ENCODE peak calls at places on chromosome 21, in four cellular contexts. One of them, this sample, is unnamed.

GRCh38 chr21:46226920-46227599 is 1.5 kb downstream of the LSS start:
- DNase-seq in stimulated activated CD8-positive, alpha-beta memory T cell treated with anti-CD3 and anti-CD28 coated beads, Interleukin-4, amount 100 ng/mL, for 24 hours: no peak
- DNase-seq in H4: no peak
- DNase-seq in NT2/D1: no peak
- DNase-seq in this sample: no peak

GRCh38 chr21:38352536-38353219 is 95.9 kb downstream of the KCNJ15 start:
- DNase-seq in H4: peak
- DNase-seq in stimulated activated CD8-positive, alpha-beta memory T cell treated with anti-CD3 and anti-CD28 coated beads, Interleukin-4, amount 100 ng/mL, for 24 hours: peak
- DNase-seq in NT2/D1: peak
- DNase-seq in this sample: peak

GRCh38 chr21:17613242-17613676 is 558 bp upstream of the BTG3 start:
- DNase-seq in NT2/D1: no peak
- DNase-seq in stimulated activated CD8-positive, alpha-beta memory T cell treated with anti-CD3 and anti-CD28 coated beads, Interleukin-4, amount 100 ng/mL, for 24 hours: no peak
- DNase-seq in H4: no peak
- DNase-seq in this sample: no peak

GRCh38 chr21:34843562-34843961 is 174.8 kb downstream of the CLIC6 start:
- DNase-seq in stimulated activated CD8-positive, alpha-beta memory T cell treated with anti-CD3 and anti-CD28 coated beads, Interleukin-4, amount 100 ng/mL, for 24 hours: no peak
- DNase-seq in H4: no peak
- DNase-seq in NT2/D1: no peak
- DNase-seq in this sample: no peak

GRCh38 chr21:40324389-40324788 is 457.2 kb downstream of the PCP4 start:
- DNase-seq in H4: no peak
- DNase-seq in NT2/D1: no peak
- DNase-seq in stimulated activated CD8-positive, alpha-beta memory T cell treated with anti-CD3 and anti-CD28 coated beads, Interleukin-4, amount 100 ng/mL, for 24 hours: no peak
- DNase-seq in this sample: no peak

GRCh38 chr21:26188422-26188821 is 17.9 kb upstream of the APP start:
- DNase-seq in stimulated activated CD8-positive, alpha-beta memory T cell treated with anti-CD3 and anti-CD28 coated beads, Interleukin-4, amount 100 ng/mL, for 24 hours: no peak
- DNase-seq in H4: no peak
- DNase-seq in NT2/D1: no peak
- DNase-seq in this sample: no peak

GRCh38 chr21:17795084-17796036 is 23.8 kb downstream of the C21orf91 start:
- DNase-seq in H4: no peak
- DNase-seq in stimulated activated CD8-positive, alpha-beta memory T cell treated with anti-CD3 and anti-CD28 coated beads, Interleukin-4, amount 100 ng/mL, for 24 hours: no peak
- DNase-seq in NT2/D1: no peak
- DNase-seq in this sample: no peak

GRCh38 chr21:34916446-34916845 is 132.7 kb downstream of the RUNX1 start:
- DNase-seq in H4: no peak
- DNase-seq in NT2/D1: no peak
- DNase-seq in stimulated activated CD8-positive, alpha-beta memory T cell treated with anti-CD3 and anti-CD28 coated beads, Interleukin-4, amount 100 ng/mL, for 24 hours: no peak
- DNase-seq in this sample: no peak

GRCh38 chr21:35011681-35012080 is 37.4 kb downstream of the RUNX1 start:
- DNase-seq in H4: no peak
- DNase-seq in NT2/D1: no peak
- DNase-seq in stimulated activated CD8-positive, alpha-beta memory T cell treated with anti-CD3 and anti-CD28 coated beads, Interleukin-4, amount 100 ng/mL, for 24 hours: no peak
- DNase-seq in this sample: no peak

GRCh38 chr21:35593000-35593502 is 467.3 kb downstream of the SETD4 start:
- DNase-seq in stimulated activated CD8-positive, alpha-beta memory T cell treated with anti-CD3 and anti-CD28 coated beads, Interleukin-4, amount 100 ng/mL, for 24 hours: no peak
- DNase-seq in H4: peak
- DNase-seq in NT2/D1: peak
- DNase-seq in this sample: no peak

GRCh38 chr21:16942703-16943102 is 570.1 kb upstream of the CXADR start:
- DNase-seq in H4: peak
- DNase-seq in NT2/D1: peak
- DNase-seq in stimulated activated CD8-positive, alpha-beta memory T cell treated with anti-CD3 and anti-CD28 coated beads, Interleukin-4, amount 100 ng/mL, for 24 hours: no peak
- DNase-seq in this sample: no peak

GRCh38 chr21:14414932-14415508 is 32.1 kb upstream of the HSPA13 start:
- DNase-seq in NT2/D1: no peak
- DNase-seq in stimulated activated CD8-positive, alpha-beta memory T cell treated with anti-CD3 and anti-CD28 coated beads, Interleukin-4, amount 100 ng/mL, for 24 hours: no peak
- DNase-seq in H4: no peak
- DNase-seq in this sample: no peak

GRCh38 chr21:38241029-38241740 is 15.6 kb upstream of the KCNJ15 start:
- DNase-seq in NT2/D1: no peak
- DNase-seq in H4: peak
- DNase-seq in stimulated activated CD8-positive, alpha-beta memory T cell treated with anti-CD3 and anti-CD28 coated beads, Interleukin-4, amount 100 ng/mL, for 24 hours: no peak
- DNase-seq in this sample: no peak

GRCh38 chr21:34992736-34993135 is 56.4 kb downstream of the RUNX1 start:
- DNase-seq in H4: no peak
- DNase-seq in NT2/D1: no peak
- DNase-seq in stimulated activated CD8-positive, alpha-beta memory T cell treated with anti-CD3 and anti-CD28 coated beads, Interleukin-4, amount 100 ng/mL, for 24 hours: no peak
- DNase-seq in this sample: no peak

GRCh38 chr21:42681296-42682206 is 28.1 kb downstream of the PDE9A start:
- DNase-seq in NT2/D1: no peak
- DNase-seq in stimulated activated CD8-positive, alpha-beta memory T cell treated with anti-CD3 and anti-CD28 coated beads, Interleukin-4, amount 100 ng/mL, for 24 hours: no peak
- DNase-seq in H4: no peak
- DNase-seq in this sample: no peak

GRCh38 chr21:41283211-41283818 is 33.3 kb upstream of the FAM3B start:
- DNase-seq in NT2/D1: peak
- DNase-seq in stimulated activated CD8-positive, alpha-beta memory T cell treated with anti-CD3 and anti-CD28 coated beads, Interleukin-4, amount 100 ng/mL, for 24 hours: no peak
- DNase-seq in H4: peak
- DNase-seq in this sample: no peak

GRCh38 chr21:14875704-14876364 is 189.0 kb downstream of the NRIP1 start:
- DNase-seq in NT2/D1: no peak
- DNase-seq in H4: no peak
- DNase-seq in stimulated activated CD8-positive, alpha-beta memory T cell treated with anti-CD3 and anti-CD28 coated beads, Interleukin-4, amount 100 ng/mL, for 24 hours: no peak
- DNase-seq in this sample: no peak

GRCh38 chr21:42252267-42252666 is 33.3 kb downstream of the ABCG1 start:
- DNase-seq in stimulated activated CD8-positive, alpha-beta memory T cell treated with anti-CD3 and anti-CD28 coated beads, Interleukin-4, amount 100 ng/mL, for 24 hours: no peak
- DNase-seq in NT2/D1: no peak
- DNase-seq in H4: no peak
- DNase-seq in this sample: no peak